ENCODE peak calls at places on chromosome X, in five cellular contexts. X is HT1080, D is globus pallidus, S is endothelial cell of umbilical vein, L is amniotic epithelial cell. F is an unnamed sample.

GRCh38 chrX:76148011-76148665 is 24.7 kb upstream of the PBDC1 start:
- DNase-seq in L (peak), D (peak), S (peak), X (peak), F (peak)

GRCh38 chrX:15721911-15722310 is 16.2 kb upstream of the CA5B start:
- DNase-seq in X (no peak), S (no peak), L (peak), D (no peak), F (no peak)

GRCh38 chrX:12912786-12913185 is 6.4 kb downstream of the TLR8 start:
- DNase-seq in L (no peak), X (no peak), D (no peak), S (no peak), F (no peak)

GRCh38 chrX:69236641-69237040 is 71.4 kb upstream of the PJA1 start:
- DNase-seq in L (no peak), D (no peak), S (no peak), X (no peak), F (no peak)

GRCh38 chrX:34629572-34629971 is 27.5 kb downstream of the TMEM47 start:
- DNase-seq in D (no peak), S (no peak), X (no peak), L (no peak), F (no peak)

GRCh38 chrX:77442728-77443127 is 4.5 kb upstream of the FGF16 start:
- DNase-seq in D (no peak), X (peak), S (peak), L (peak), F (peak)

GRCh38 chrX:74349387-74349786 is 45.4 kb downstream of the ZCCHC13 start:
- DNase-seq in D (no peak), X (peak), S (no peak), L (peak), F (peak)

GRCh38 chrX:66638591-66639500 is at the start of gene EDA2R:
- DNase-seq in X (peak), S (peak), L (no peak), D (peak), F (no peak)

GRCh38 chrX:37834937-37835336 is 12.4 kb downstream of the DYNLT3 start:
- DNase-seq in L (peak), D (no peak), S (no peak), X (no peak), F (peak)

F was measured in PC-3.